ENCODE peak calls at places on chromosomes 13 and 19, in ten cellular contexts. B is lower lobe of right lung; K is stimulated activated CD4-positive, alpha-beta T cell treated with anti-CD3 and anti-CD28 coated beads, Interleukin-4, amount 100 ng/mL, for 1 hour; W is H54; R is psoas muscle; G is HFF-Myc; T is breast epithelium; L is WTC11; M is Peyer's patch; P is effector memory CD8-positive, alpha-beta T cell. E is an unnamed sample.

GRCh38 chr13:112606125-112607001 is 18.4 kb upstream of the TUBGCP3 start:
- DNase-seq in B (peak), K (peak), W (peak), R (peak), G (no peak), T (peak), L (peak), M (peak), P (peak), E (peak)

GRCh38 chr13:111484129-111484925 is 163.9 kb downstream of the TEX29 start:
- DNase-seq in B (no peak), K (no peak), W (no peak), R (no peak), G (no peak), T (peak), L (no peak), M (no peak), P (no peak), E (no peak)

GRCh38 chr19:17281391-17282304 is at the start of gene ANKLE1:
- DNase-seq in B (peak), K (peak), W (no peak), R (no peak), G (no peak), T (no peak), L (peak), M (no peak), P (no peak), E (no peak)

GRCh38 chr19:41415154-41415571 is 12.0 kb downstream of the B3GNT8 start:
- DNase-seq in B (no peak), K (no peak), W (no peak), R (peak), G (no peak), T (no peak), L (no peak), M (no peak), P (no peak), E (no peak)

GRCh38 chr13:108667205-108667604 is 37.8 kb downstream of the MYO16 start:
- DNase-seq in B (no peak), K (no peak), W (no peak), R (no peak), G (no peak), T (no peak), L (no peak), M (no peak), P (no peak), E (no peak)

GRCh38 chr19:16703677-16704076 is 16.0 kb upstream of the NWD1 start:
- DNase-seq in B (no peak), K (no peak), W (no peak), R (no peak), G (no peak), T (no peak), L (no peak), M (no peak), P (no peak), E (no peak)

GRCh38 chr13:96248103-96248502 is 158.2 kb downstream of the HS6ST3 start:
- DNase-seq in B (no peak), K (no peak), W (no peak), R (no peak), G (no peak), T (no peak), L (no peak), M (no peak), P (no peak), E (no peak)

GRCh38 chr13:89783221-89783755 is 1564.2 kb upstream of the MIR17HG start:
- DNase-seq in B (no peak), K (no peak), W (no peak), R (no peak), G (no peak), T (no peak), L (no peak), M (no peak), P (no peak), E (no peak)

GRCh38 chr19:6298413-6298812 is 18.6 kb upstream of the MLLT1 start:
- DNase-seq in B (no peak), K (no peak), W (no peak), R (no peak), G (no peak), T (no peak), L (no peak), M (no peak), P (no peak), E (no peak)

E was measured in left lung.